ENCODE peak calls at places on chromosomes 2 and 18, in ten cellular contexts. W, R, O, X, C, B, S, T, A and N are unnamed samples.

GRCh38 chr2:50291535-50291934 is 740.4 kb downstream of the NRXN1 start:
- DNase-seq in C (no peak), T (no peak), O (no peak), A (no peak), S (no peak), X (no peak), B (no peak), R (no peak), W (no peak), N (no peak)

GRCh38 chr2:105781274-105781673 is 36.6 kb downstream of the NCK2 start:
- DNase-seq in O (no peak), B (no peak), W (no peak), R (no peak), A (no peak), T (no peak), S (no peak), X (no peak), C (no peak), N (no peak)

GRCh38 chr18:34385306-34385705 is 160.6 kb upstream of the NOL4 start:
- DNase-seq in X (no peak), R (no peak), C (no peak), W (no peak), T (no peak), B (no peak), S (no peak), O (no peak), A (no peak), N (no peak)

GRCh38 chr2:209671280-209671679 is 100.4 kb upstream of the UNC80 start:
- DNase-seq in T (no peak), O (no peak), B (no peak), X (no peak), A (no peak), W (no peak), R (no peak), C (no peak), S (no peak), N (no peak)

GRCh38 chr2:202965810-202966454 is 48.7 kb upstream of the NBEAL1 start:
- DNase-seq in C (peak; percentile 40), T (no peak), R (no peak), X (no peak), O (no peak), S (no peak), A (peak; percentile 9), W (no peak), B (no peak), N (no peak)

GRCh38 chr2:221792971-221793670 is 221.0 kb upstream of the EPHA4 start:
- DNase-seq in R (no peak), O (no peak), C (peak; percentile 43), A (peak; percentile 91), X (no peak), W (no peak), S (no peak), B (no peak), T (no peak), N (no peak)

GRCh38 chr18:51666717-51667320 is 469.3 kb upstream of the MEX3C start:
- DNase-seq in W (no peak), C (peak; percentile 70), R (no peak), O (peak; percentile 13), B (no peak), T (peak; percentile 80), A (no peak), X (no peak), S (no peak), N (peak; percentile 85)

GRCh38 chr18:9854801-9855676 is 30.7 kb upstream of the TXNDC2 start:
- DNase-seq in B (no peak), O (peak; percentile 84), X (no peak), W (no peak), T (no peak), A (no peak), R (no peak), C (peak; percentile 23), S (no peak), N (no peak)

GRCh38 chr18:332721-333513 is 65.1 kb upstream of the THOC1 start:
- DNase-seq in R (peak; percentile 23), T (no peak), S (no peak), A (no peak), C (no peak), X (peak; percentile 15), B (no peak), O (peak; percentile 45), W (peak; percentile 55), N (no peak)

GRCh38 chr2:24024018-24024417 is 14.1 kb downstream of the MFSD2B start:
- DNase-seq in C (no peak), W (no peak), O (no peak), R (no peak), X (no peak), A (no peak), T (no peak), S (no peak), B (no peak), N (no peak)

GRCh38 chr2:2896011-2896410 is 481.6 kb downstream of the EIPR1 start:
- DNase-seq in W (no peak), O (no peak), A (no peak), S (no peak), X (no peak), B (no peak), R (no peak), C (no peak), T (no peak), N (no peak)

GRCh38 chr2:239122711-239123110 is 274.8 kb downstream of the TWIST2 start:
- DNase-seq in T (no peak), S (no peak), A (no peak), B (no peak), X (no peak), C (no peak), W (no peak), O (no peak), R (no peak), N (peak; percentile 35)

GRCh38 chr2:75025633-75026380 is 67.4 kb downstream of the POLE4 start:
- DNase-seq in B (no peak), O (no peak), S (no peak), X (no peak), C (no peak), W (no peak), A (no peak), T (no peak), R (no peak), N (no peak)
- H3K4me3 ChIP-seq in B (no peak overlapping the region), O (no peak overlapping the region), S (no peak overlapping the region), X (no peak overlapping the region), C (no peak overlapping the region), W (no peak overlapping the region), A (no peak overlapping the region), T (no peak overlapping the region), R (no peak overlapping the region), N (no peak overlapping the region)

DNA sequence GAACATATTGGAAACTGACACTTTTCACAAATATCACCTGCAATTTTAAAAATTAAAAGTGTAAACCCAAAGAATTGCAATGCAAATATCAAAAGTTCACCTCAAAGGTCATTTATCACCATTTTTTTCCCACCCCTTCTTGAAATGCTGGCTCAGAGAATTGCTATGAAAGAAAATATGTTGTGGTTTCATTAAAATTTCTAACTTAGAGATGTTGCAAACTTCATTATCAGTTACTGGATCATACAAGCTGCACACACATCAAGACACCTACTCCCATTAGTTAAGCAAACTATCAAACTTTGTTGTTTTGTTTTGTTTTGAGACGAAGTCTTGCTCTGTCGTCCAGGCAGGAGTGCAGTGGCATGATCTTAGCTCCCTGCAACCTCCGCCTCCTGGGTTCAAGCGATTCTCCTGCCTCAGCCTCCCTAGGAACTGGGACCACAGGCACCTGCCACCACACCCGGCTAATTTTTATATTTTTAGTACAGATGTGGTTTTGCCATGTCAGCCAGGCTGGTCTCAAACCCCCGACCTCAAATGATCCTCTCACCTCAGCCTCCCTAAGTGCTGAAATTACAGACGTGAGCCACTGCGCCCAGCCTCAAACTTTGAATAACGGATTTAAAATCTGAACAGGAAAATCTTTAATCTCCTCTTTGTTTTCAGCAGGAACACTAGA is 37.0 kb downstream of the STK39 start:
- DNase-seq in W (no peak), B (no peak), S (no peak), A (no peak), O (no peak), T (no peak), X (no peak), C (no peak), R (no peak), N (no peak)
- H3K4me1 ChIP-seq in W (no peaks in the 10 kb centered on the region), B (peaks cover 30% of the 10 kb centered on the region), S (peaks cover 15% of the 10 kb centered on the region), A (no peaks in the 10 kb centered on the region), O (peaks cover 35% of the 10 kb centered on the region), T (peaks cover 6% of the 10 kb centered on the region), X (peaks cover 4% of the 10 kb centered on the region), C (peaks cover 15% of the 10 kb centered on the region), R (no peaks in the 10 kb centered on the region), N (no peaks in the 10 kb centered on the region)

GRCh38 chr2:40279479-40279878 is 172.4 kb downstream of the SLC8A1 start:
- DNase-seq in O (no peak), S (no peak), W (no peak), A (no peak), B (no peak), C (no peak), R (no peak), X (no peak), T (no peak), N (no peak)
- H3K4me3 ChIP-seq in O (no peak overlapping the region), S (no peak overlapping the region), W (no peak overlapping the region), A (no peak overlapping the region), B (peak overlapping the region; percentile 18), C (no peak overlapping the region), R (no peak overlapping the region), X (no peak overlapping the region), T (no peak overlapping the region), N (peak overlapping the region; percentile 22)

DNA sequence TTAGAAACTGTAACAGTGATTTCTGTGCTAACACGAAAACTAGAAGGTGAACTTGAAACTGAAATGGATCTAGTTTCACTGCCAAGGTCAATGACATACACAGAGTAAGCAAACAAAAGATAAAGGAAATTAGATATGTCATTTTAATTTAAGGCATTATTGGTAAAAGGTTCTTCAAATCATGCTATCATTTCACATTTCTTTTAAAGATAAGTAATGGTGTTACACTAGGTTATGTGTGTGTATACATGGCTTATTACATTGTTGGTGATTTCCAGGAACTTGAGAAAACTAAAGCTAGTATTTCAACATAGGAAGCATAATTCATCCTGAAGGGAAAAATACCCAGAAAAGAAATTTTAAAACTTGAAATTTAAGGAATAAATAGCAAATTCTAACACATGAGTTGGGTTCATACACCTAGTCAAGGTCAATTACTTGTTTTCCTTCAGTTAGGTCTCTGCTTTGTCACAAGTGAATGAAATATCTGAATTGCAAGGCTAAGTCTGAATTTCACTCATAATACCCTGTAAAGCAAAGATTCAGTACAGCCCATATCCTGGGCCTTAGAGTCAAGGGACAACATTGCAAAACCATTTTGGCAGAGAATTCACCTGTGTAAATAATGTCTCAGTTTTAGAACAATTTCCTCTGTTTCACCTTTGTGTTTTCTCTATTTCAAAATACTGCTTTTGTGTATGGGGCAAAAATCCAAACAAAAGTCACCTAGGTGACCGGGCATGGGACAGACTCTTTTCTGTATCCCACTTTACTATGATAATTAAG is 141.6 kb downstream of the SRBD1 start:
- DNase-seq in T (no peak), R (no peak), X (no peak), W (no peak), O (peak; percentile 65), A (no peak), C (no peak), S (no peak), B (no peak), N (no peak)
- H3K4me1 ChIP-seq in T (peaks cover 18% of the 10 kb centered on the region), R (peaks cover 4% of the 10 kb centered on the region), X (no peaks in the 10 kb centered on the region), W (peaks cover 22% of the 10 kb centered on the region), O (peaks cover 32% of the 10 kb centered on the region), A (no peaks in the 10 kb centered on the region), C (peaks cover 8% of the 10 kb centered on the region), S (no peaks in the 10 kb centered on the region), B (peaks cover 8% of the 10 kb centered on the region), N (no peaks in the 10 kb centered on the region)